ENCODE peak calls at places on chromosomes 3 and 15, in seven cellular contexts. D is posterior cingulate gyrus; X is cardiac septum; O is HEK293T; N is tibial artery; R is activated CD8-positive, alpha-beta memory T cell treated with anti-CD3 and anti-CD28 coated beads for 48 hours; J is Kasumi-1. Z is an unnamed sample.
A peak's percentile ranks its signal among the peaks of the same experiment; 100 is the strongest.

GRCh38 chr3:63343674-63344073 is 65.6 kb downstream of the SYNPR start:
- DNase-seq in D (peak; percentile 42), X (peak; percentile 78), O (peak; percentile 35), N (peak; percentile 70), R (no peak), J (peak; percentile 93), Z (peak; percentile 98)

GRCh38 chr3:80367149-80367548 is 599.4 kb upstream of the ROBO1 start:
- DNase-seq in D (no peak), X (no peak), O (no peak), N (no peak), R (no peak), J (no peak), Z (no peak)

GRCh38 chr3:98329392-98330124 is 24.1 kb upstream of the OR5K4 start:
- DNase-seq in D (no peak), X (no peak), O (peak; percentile 54), N (no peak), R (no peak), J (peak; percentile 73), Z (peak; percentile 50)

GRCh38 chr3:150251187-150251592 is 156.9 kb upstream of the TSC22D2 start:
- DNase-seq in D (no peak), X (no peak), O (peak; percentile 30), N (no peak), R (no peak), J (no peak), Z (no peak)

GRCh38 chr3:129602730-129603560 is 3.5 kb downstream of the PLXND1 start:
- DNase-seq in D (no peak), X (peak; percentile 87), O (no peak), N (peak; percentile 89), R (no peak), J (no peak), Z (peak; percentile 93)

GRCh38 chr3:112319516-112320276 is 13.3 kb upstream of the CD200 start:
- DNase-seq in D (no peak), X (no peak), O (no peak), N (no peak), R (no peak), J (no peak), Z (no peak)

GRCh38 chr3:55579499-55579898 is 92.4 kb upstream of the WNT5A start:
- DNase-seq in D (no peak), X (no peak), O (no peak), N (no peak), R (no peak), J (no peak), Z (no peak)

GRCh38 chr3:33942483-33943150 is 144.2 kb downstream of the PDCD6IP start:
- DNase-seq in D (no peak), X (no peak), O (no peak), N (no peak), R (no peak), J (no peak), Z (peak; percentile 70)

GRCh38 chr3:49759226-49759625 is 27.1 kb downstream of the IP6K1 start:
- DNase-seq in D (no peak), X (no peak), O (no peak), N (no peak), R (no peak), J (no peak), Z (no peak)

GRCh38 chr15:48103647-48104046 is 17.1 kb upstream of the SLC24A5 start:
- DNase-seq in D (no peak), X (no peak), O (no peak), N (no peak), R (no peak), J (no peak), Z (no peak)

GRCh38 chr3:113531826-113532697 is at the start of gene SIDT1:
- DNase-seq in D (no peak), X (peak; percentile 76), O (peak; percentile 53), N (no peak), R (peak; percentile 30), J (peak; percentile 72), Z (peak; percentile 15)

GRCh38 chr3:6622260-6622659 is 238.7 kb upstream of the GRM7 start:
- DNase-seq in D (no peak), X (no peak), O (no peak), N (no peak), R (no peak), J (no peak), Z (no peak)

GRCh38 chr3:74410276-74410941 is 204.1 kb downstream of the CNTN3 start:
- DNase-seq in D (no peak), X (no peak), O (no peak), N (no peak), R (no peak), J (no peak), Z (no peak)

GRCh38 chr3:142117052-142117451 is 32.3 kb downstream of the TFDP2 start:
- DNase-seq in D (no peak), X (no peak), O (no peak), N (no peak), R (no peak), J (no peak), Z (no peak)

GRCh38 chr3:114144909-114145688 is 33.8 kb downstream of the DRD3 start:
- DNase-seq in D (no peak), X (no peak), O (no peak), N (peak; percentile 41), R (no peak), J (no peak), Z (peak; percentile 90)

GRCh38 chr3:196016485-196016884 is 65.4 kb downstream of the TFRC start:
- DNase-seq in D (no peak), X (no peak), O (no peak), N (no peak), R (no peak), J (no peak), Z (peak; percentile 81)

GRCh38 chr3:43288366-43288765 is 2.0 kb downstream of the SNRK start:
- DNase-seq in D (no peak), X (no peak), O (no peak), N (no peak), R (no peak), J (peak; percentile 75), Z (peak; percentile 17)

GRCh38 chr15:98668566-98669308 is 20.4 kb downstream of the IGF1R start:
- DNase-seq in D (no peak), X (no peak), O (no peak), N (no peak), R (no peak), J (peak; percentile 9), Z (peak; percentile 62)

GRCh38 chr3:45552031-45552772 is 42.3 kb upstream of the LIMD1 start:
- DNase-seq in D (no peak), X (peak; percentile 43), O (no peak), N (no peak), R (no peak), J (no peak), Z (no peak)

GRCh38 chr3:70916375-70917055 is 604.1 kb upstream of the MDFIC2 start:
- DNase-seq in D (no peak), X (no peak), O (peak; percentile 18), N (peak; percentile 27), R (no peak), J (peak; percentile 5), Z (peak; percentile 2)

GRCh38 chr3:188673509-188674239 is 498.1 kb upstream of the TPRG1 start:
- DNase-seq in D (no peak), X (no peak), O (no peak), N (no peak), R (no peak), J (no peak), Z (peak; percentile 88)

GRCh38 chr15:80679167-80679804 is 15.8 kb upstream of the ABHD17C start:
- DNase-seq in D (no peak), X (no peak), O (no peak), N (no peak), R (no peak), J (no peak), Z (no peak)

GRCh38 chr3:51974963-51975856 is at the start of gene ABHD14A:
- DNase-seq in D (peak; percentile 73), X (peak; percentile 89), O (peak; percentile 82), N (peak; percentile 56), R (peak; percentile 60), J (peak; percentile 59), Z (peak; percentile 52)

GRCh38 chr15:74843445-74843828 is 481 bp upstream of the ULK3 start:
- DNase-seq in D (no peak), X (no peak), O (no peak), N (no peak), R (no peak), J (no peak), Z (no peak)

GRCh38 chr3:147680820-147681488 is 271.8 kb downstream of the ZIC1 start:
- DNase-seq in D (no peak), X (peak; percentile 82), O (no peak), N (no peak), R (no peak), J (no peak), Z (peak; percentile 50)

GRCh38 chr3:56125358-56126005 is 342.8 kb downstream of the ERC2 start:
- DNase-seq in D (no peak), X (no peak), O (peak; percentile 45), N (peak; percentile 28), R (no peak), J (no peak), Z (peak; percentile 72)

GRCh38 chr3:185397676-185398075 is 34.7 kb downstream of the MAP3K13 start:
- DNase-seq in D (peak; percentile 57), X (no peak), O (no peak), N (no peak), R (no peak), J (no peak), Z (no peak)

GRCh38 chr3:136197159-136197715 is 1.1 kb upstream of the MSL2 start:
- DNase-seq in D (no peak), X (no peak), O (no peak), N (no peak), R (no peak), J (peak; percentile 39), Z (no peak)

GRCh38 chr15:29270976-29271375 is 1.4 kb upstream of the NSMCE3 start:
- DNase-seq in D (no peak), X (no peak), O (no peak), N (no peak), R (no peak), J (no peak), Z (no peak)

GRCh38 chr15:42145546-42146455 is 10.6 kb downstream of the PLA2G4F start:
- DNase-seq in D (no peak), X (peak; percentile 70), O (no peak), N (no peak), R (no peak), J (no peak), Z (no peak)

GRCh38 chr3:73766599-73767378 is 142.0 kb upstream of the PDZRN3 start:
- DNase-seq in D (no peak), X (no peak), O (no peak), N (peak; percentile 42), R (no peak), J (peak; percentile 4), Z (peak; percentile 87)

GRCh38 chr15:29196306-29196705 is 73.3 kb downstream of the NSMCE3 start:
- DNase-seq in D (no peak), X (no peak), O (no peak), N (no peak), R (no peak), J (no peak), Z (no peak)

GRCh38 chr15:67832965-67833503 is 6.8 kb downstream of the RNU6-1 start:
- DNase-seq in D (no peak), X (no peak), O (no peak), N (no peak), R (no peak), J (no peak), Z (no peak)

GRCh38 chr3:183244219-183244618 is 8.8 kb upstream of the B3GNT5 start:
- DNase-seq in D (no peak), X (no peak), O (no peak), N (peak; percentile 75), R (no peak), J (peak; percentile 89), Z (peak; percentile 36)

GRCh38 chr3:46442591-46443530 is 21.8 kb downstream of the LTF start:
- DNase-seq in D (no peak), X (no peak), O (no peak), N (no peak), R (no peak), J (peak; percentile 69), Z (peak; percentile 60)

GRCh38 chr15:69300129-69300588 is 1.4 kb downstream of the PAQR5 start:
- DNase-seq in D (no peak), X (no peak), O (no peak), N (no peak), R (no peak), J (no peak), Z (no peak)